ENCODE peak calls at places on chromosomes 16 and 17, in seven cellular contexts. K, Q, W, U, J, A and T are unnamed samples.

GRCh38 chr16:85506358-85506911 is 106.7 kb upstream of the GSE1 start:
- DNase-seq in K (no peak), Q (no peak), W (no peak), U (no peak), J (no peak), A (no peak), T (no peak)

GRCh38 chr17:77126519-77126918 is 14.2 kb upstream of the SEC14L1 start:
- DNase-seq in K (no peak), Q (no peak), W (no peak), U (no peak), J (peak), A (no peak), T (no peak)

GRCh38 chr17:9669551-9670008 is 24.3 kb downstream of the USP43 start:
- DNase-seq in K (no peak), Q (no peak), W (no peak), U (no peak), J (peak), A (no peak), T (no peak)

GRCh38 chr17:63999680-64000531 is 1.8 kb downstream of the PRR29 start:
- DNase-seq in K (no peak), Q (no peak), W (no peak), U (no peak), J (no peak), A (no peak), T (no peak)

GRCh38 chr16:19384656-19385055 is 33.0 kb upstream of the TMC5 start:
- DNase-seq in K (no peak), Q (no peak), W (no peak), U (no peak), J (peak), A (no peak), T (no peak)

GRCh38 chr17:50938821-50939541 is 72.8 kb upstream of the TOB1 start:
- DNase-seq in K (no peak), Q (no peak), W (no peak), U (no peak), J (no peak), A (no peak), T (peak)

GRCh38 chr17:66348605-66349165 is 46.3 kb downstream of the PRKCA start:
- DNase-seq in K (peak), Q (no peak), W (no peak), U (peak), J (peak), A (no peak), T (no peak)

GRCh38 chr16:62870554-62870953 is 834.3 kb upstream of the CDH8 start:
- DNase-seq in K (no peak), Q (no peak), W (no peak), U (no peak), J (no peak), A (no peak), T (no peak)

GRCh38 chr16:49970818-49971431 is 54.1 kb upstream of the CNEP1R1 start:
- DNase-seq in K (no peak), Q (no peak), W (no peak), U (no peak), J (no peak), A (no peak), T (no peak)

GRCh38 chr17:75845933-75846700 is 1.9 kb upstream of the UNC13D start:
- DNase-seq in K (no peak), Q (no peak), W (no peak), U (no peak), J (no peak), A (no peak), T (no peak)

GRCh38 chr16:14071576-14072271 is 605 bp downstream of the MRTFB start:
- DNase-seq in K (peak), Q (no peak), W (peak), U (no peak), J (peak), A (no peak), T (no peak)

GRCh38 chr17:50033316-50033715 is 22.6 kb upstream of the ITGA3 start:
- DNase-seq in K (peak), Q (no peak), W (no peak), U (no peak), J (no peak), A (no peak), T (no peak)

GRCh38 chr17:48429638-48430586 is at the start of gene SKAP1:
- DNase-seq in K (no peak), Q (peak), W (peak), U (no peak), J (no peak), A (peak), T (no peak)

GRCh38 chr16:89921699-89922476 is 1.3 kb upstream of the TUBB3 start:
- DNase-seq in K (peak), Q (no peak), W (no peak), U (peak), J (peak), A (no peak), T (no peak)

GRCh38 chr17:79131701-79132100 is 57.1 kb downstream of the ENGASE start:
- DNase-seq in K (no peak), Q (no peak), W (no peak), U (no peak), J (no peak), A (no peak), T (no peak)

GRCh38 chr16:58448890-58449289 is 51.1 kb upstream of the NDRG4 start:
- DNase-seq in K (no peak), Q (no peak), W (no peak), U (no peak), J (peak), A (no peak), T (no peak)

GRCh38 chr16:30976486-30976885 is 8.5 kb upstream of the HSD3B7 start:
- DNase-seq in K (no peak), Q (no peak), W (no peak), U (no peak), J (no peak), A (no peak), T (no peak)

GRCh38 chr17:72441899-72442298 is 321.1 kb downstream of the SOX9 start:
- DNase-seq in K (no peak), Q (no peak), W (no peak), U (no peak), J (no peak), A (no peak), T (no peak)

GRCh38 chr17:82661717-82662683 is 13.8 kb upstream of the WDR45B start:
- DNase-seq in K (no peak), Q (no peak), W (no peak), U (no peak), J (no peak), A (no peak), T (no peak)

GRCh38 chr17:6110088-6110487 is 39.9 kb downstream of the WSCD1 start:
- DNase-seq in K (no peak), Q (no peak), W (no peak), U (no peak), J (no peak), A (no peak), T (no peak)

GRCh38 chr16:12158428-12158827 is 181.9 kb downstream of the SNX29 start:
- DNase-seq in K (peak), Q (no peak), W (no peak), U (peak), J (peak), A (no peak), T (no peak)

GRCh38 chr17:74045608-74046007 is 157.9 kb upstream of the RPL38 start:
- DNase-seq in K (no peak), Q (no peak), W (no peak), U (no peak), J (no peak), A (no peak), T (no peak)

GRCh38 chr17:83194761-83195329 is 115.4 kb downstream of the METRNL start:
- DNase-seq in K (no peak), Q (no peak), W (no peak), U (no peak), J (no peak), A (peak), T (peak)

GRCh38 chr16:22333457-22333994 is 36.3 kb downstream of the POLR3E start:
- DNase-seq in K (no peak), Q (no peak), W (no peak), U (no peak), J (no peak), A (no peak), T (no peak)

GRCh38 chr17:5672815-5673430 is 88.6 kb upstream of the NLRP1 start:
- DNase-seq in K (no peak), Q (no peak), W (no peak), U (no peak), J (no peak), A (no peak), T (no peak)

GRCh38 chr16:27179500-27180072 is 23.7 kb upstream of the KDM8 start:
- DNase-seq in K (peak), Q (peak), W (peak), U (peak), J (peak), A (peak), T (peak)

GRCh38 chr17:29835438-29836351 is 94.3 kb downstream of the SSH2 start:
- DNase-seq in K (peak), Q (no peak), W (no peak), U (peak), J (no peak), A (no peak), T (no peak)

GRCh38 chr17:81400154-81400938 is 5.1 kb downstream of the BAHCC1 start:
- DNase-seq in K (peak), Q (no peak), W (no peak), U (peak), J (peak), A (no peak), T (peak)

GRCh38 chr16:2596747-2597559 is 59.1 kb downstream of the PDPK1 start:
- DNase-seq in K (no peak), Q (no peak), W (no peak), U (no peak), J (no peak), A (no peak), T (no peak)

GRCh38 chr16:11405331-11406176 is 60.3 kb downstream of the RMI2 start:
- DNase-seq in K (peak), Q (no peak), W (peak), U (no peak), J (no peak), A (peak), T (no peak)

GRCh38 chr16:16025214-16025968 is 76.0 kb downstream of the ABCC1 start:
- DNase-seq in K (peak), Q (peak), W (peak), U (peak), J (peak), A (peak), T (no peak)

GRCh38 chr16:60414617-60415016 is 1621.6 kb downstream of the CDH8 start:
- DNase-seq in K (no peak), Q (no peak), W (no peak), U (no peak), J (no peak), A (no peak), T (no peak)

GRCh38 chr16:7315813-7316212 is 16.8 kb upstream of the RBFOX1 start:
- DNase-seq in K (no peak), Q (no peak), W (no peak), U (no peak), J (no peak), A (no peak), T (no peak)